ENCODE peak calls at places on chromosomes 3 and 15, in five cellular contexts. K is NCI-H1105, T is Peyer's patch, C is neural progenitor cell, X is putamen. H is an unnamed sample.

GRCh38 chr15:25181290-25182097 is 226.7 kb downstream of the SNRPN start:
- DNase-seq in T (peak; percentile 33), C (no peak), X (no peak), K (no peak), H (no peak)

GRCh38 chr3:76487446-76487845 is 552.5 kb upstream of the ROBO2 start:
- DNase-seq in K (no peak), C (no peak), T (no peak), X (no peak), H (no peak)

GRCh38 chr3:59820352-59820934 is 770.6 kb upstream of the CFAP20DC start:
- DNase-seq in C (no peak), K (no peak), X (no peak), T (no peak), H (no peak)

GRCh38 chr3:14524920-14525660 is 15.1 kb downstream of the GRIP2 start:
- DNase-seq in T (no peak), K (no peak), C (no peak), X (no peak), H (no peak)

GRCh38 chr15:51494411-51495314 is 127.9 kb downstream of the DMXL2 start:
- DNase-seq in C (no peak), K (no peak), X (no peak), T (no peak), H (no peak)

GRCh38 chr3:96331341-96331740 is 483.1 kb upstream of the EPHA6 start:
- DNase-seq in C (no peak), X (peak; percentile 2), T (no peak), K (peak; percentile 36), H (no peak)

GRCh38 chr15:96166223-96167200 is 164.0 kb upstream of the NR2F2 start:
- DNase-seq in T (no peak), X (no peak), C (peak; percentile 48), K (no peak), H (no peak)

GRCh38 chr3:170714562-170715535 is 129.0 kb upstream of the SLC7A14 start:
- DNase-seq in X (no peak), K (no peak), C (no peak), T (no peak), H (no peak)

GRCh38 chr15:31442203-31443090 is 115.8 kb downstream of the KLF13 start:
- DNase-seq in C (peak; percentile 52), K (no peak), T (no peak), X (no peak), H (no peak)

GRCh38 chr3:58899159-58899952 is 150.5 kb downstream of the CFAP20DC start:
- DNase-seq in T (peak; percentile 47), X (no peak), C (no peak), K (no peak), H (no peak)

GRCh38 chr15:22811640-22812039 is 25.2 kb downstream of the NIPA1 start:
- DNase-seq in T (peak; percentile 70), C (peak; percentile 54), K (no peak), X (peak; percentile 83), H (no peak)

GRCh38 chr3:160941885-160942494 is 163.2 kb downstream of the B3GALNT1 start:
- DNase-seq in K (no peak), T (peak; percentile 90), X (peak; percentile 75), C (peak; percentile 54), H (no peak)

GRCh38 chr3:61299343-61299742 is 48.1 kb upstream of the FHIT start:
- DNase-seq in T (no peak), K (no peak), C (no peak), X (no peak), H (no peak)

GRCh38 chr3:54882114-54882833 is 45.6 kb downstream of the LRTM1 start:
- DNase-seq in C (no peak), T (no peak), X (no peak), K (no peak), H (no peak)

GRCh38 chr3:15889936-15890335 is 92.2 kb upstream of the ANKRD28 start:
- DNase-seq in T (no peak), X (no peak), C (no peak), K (no peak), H (no peak)

GRCh38 chr3:142151828-142152227 is 2.5 kb upstream of the TFDP2 start:
- DNase-seq in X (no peak), T (no peak), C (no peak), K (no peak), H (no peak)

GRCh38 chr3:112774293-112774926 is 72.3 kb downstream of the CD200R1L start:
- DNase-seq in T (no peak), K (no peak), X (no peak), C (no peak), H (no peak)

GRCh38 chr15:80234883-80235282 is 17.1 kb downstream of the CTXND1 start:
- DNase-seq in X (no peak), K (no peak), C (peak; percentile 42), T (peak; percentile 66), H (peak; percentile 19)